ENCODE peak calls at places on chromosomes 5 and 9, in nine cellular contexts. One of them, this sample, is unnamed.

GRCh38 chr5:37668524-37669047 is 171.3 kb downstream of the GDNF start:
- DNase-seq in GM12865: no peak
- DNase-seq in bronchial epithelial cell: peak
- DNase-seq in ELR: peak
- DNase-seq in GM10248: no peak
- DNase-seq in H9: no peak
- DNase-seq in nucleus accumbens: no peak
- DNase-seq in HT-29: peak
- DNase-seq in activated CD4-positive, alpha-beta T cell treated with anti-CD3 and anti-CD28 coated beads for 4 hours: no peak
- DNase-seq in this sample: no peak

GRCh38 chr5:117713585-117714198 is 1139.1 kb upstream of the SEMA6A start:
- DNase-seq in GM12865: no peak
- DNase-seq in bronchial epithelial cell: no peak
- DNase-seq in ELR: no peak
- DNase-seq in GM10248: no peak
- DNase-seq in H9: peak
- DNase-seq in nucleus accumbens: no peak
- DNase-seq in HT-29: peak
- DNase-seq in activated CD4-positive, alpha-beta T cell treated with anti-CD3 and anti-CD28 coated beads for 4 hours: no peak
- DNase-seq in this sample: no peak

GRCh38 chr9:114214181-114214580 is 58.8 kb downstream of the COL27A1 start:
- DNase-seq in GM12865: no peak
- DNase-seq in bronchial epithelial cell: peak
- DNase-seq in ELR: no peak
- DNase-seq in GM10248: no peak
- DNase-seq in H9: no peak
- DNase-seq in nucleus accumbens: no peak
- DNase-seq in HT-29: no peak
- DNase-seq in activated CD4-positive, alpha-beta T cell treated with anti-CD3 and anti-CD28 coated beads for 4 hours: no peak
- DNase-seq in this sample: no peak

GRCh38 chr9:134947265-134947955 is 29.7 kb upstream of the FCN1 start:
- DNase-seq in GM12865: no peak
- DNase-seq in bronchial epithelial cell: no peak
- DNase-seq in ELR: no peak
- DNase-seq in GM10248: no peak
- DNase-seq in H9: no peak
- DNase-seq in nucleus accumbens: no peak
- DNase-seq in HT-29: no peak
- DNase-seq in activated CD4-positive, alpha-beta T cell treated with anti-CD3 and anti-CD28 coated beads for 4 hours: no peak
- DNase-seq in this sample: no peak

GRCh38 chr5:72123764-72124163 is 16.5 kb downstream of the MAP1B start:
- DNase-seq in GM12865: no peak
- DNase-seq in bronchial epithelial cell: no peak
- DNase-seq in ELR: no peak
- DNase-seq in GM10248: no peak
- DNase-seq in H9: no peak
- DNase-seq in nucleus accumbens: no peak
- DNase-seq in HT-29: no peak
- DNase-seq in activated CD4-positive, alpha-beta T cell treated with anti-CD3 and anti-CD28 coated beads for 4 hours: no peak
- DNase-seq in this sample: no peak

GRCh38 chr5:52822437-52822836 is 34.7 kb downstream of the ITGA1 start:
- DNase-seq in GM12865: no peak
- DNase-seq in bronchial epithelial cell: no peak
- DNase-seq in ELR: no peak
- DNase-seq in GM10248: no peak
- DNase-seq in H9: no peak
- DNase-seq in nucleus accumbens: no peak
- DNase-seq in HT-29: no peak
- DNase-seq in activated CD4-positive, alpha-beta T cell treated with anti-CD3 and anti-CD28 coated beads for 4 hours: no peak
- DNase-seq in this sample: no peak

GRCh38 chr5:78527925-78528324 is 120.6 kb downstream of the LHFPL2 start:
- DNase-seq in GM12865: no peak
- DNase-seq in bronchial epithelial cell: no peak
- DNase-seq in ELR: peak
- DNase-seq in GM10248: no peak
- DNase-seq in H9: no peak
- DNase-seq in nucleus accumbens: no peak
- DNase-seq in HT-29: no peak
- DNase-seq in activated CD4-positive, alpha-beta T cell treated with anti-CD3 and anti-CD28 coated beads for 4 hours: no peak
- DNase-seq in this sample: no peak

GRCh38 chr5:135239461-135240282 is 159.4 kb downstream of the MACROH2A1 start:
- DNase-seq in GM12865: no peak
- DNase-seq in bronchial epithelial cell: no peak
- DNase-seq in ELR: no peak
- DNase-seq in GM10248: no peak
- DNase-seq in H9: peak
- DNase-seq in nucleus accumbens: no peak
- DNase-seq in HT-29: no peak
- DNase-seq in activated CD4-positive, alpha-beta T cell treated with anti-CD3 and anti-CD28 coated beads for 4 hours: no peak
- DNase-seq in this sample: no peak

GRCh38 chr9:121302786-121303185 is 34.8 kb downstream of the GSN start:
- DNase-seq in GM12865: no peak
- DNase-seq in bronchial epithelial cell: no peak
- DNase-seq in ELR: no peak
- DNase-seq in GM10248: no peak
- DNase-seq in H9: no peak
- DNase-seq in nucleus accumbens: no peak
- DNase-seq in HT-29: no peak
- DNase-seq in activated CD4-positive, alpha-beta T cell treated with anti-CD3 and anti-CD28 coated beads for 4 hours: no peak
- DNase-seq in this sample: no peak

GRCh38 chr5:179680780-179681411 is at the start of gene CBY3:
- DNase-seq in GM12865: no peak
- DNase-seq in bronchial epithelial cell: no peak
- DNase-seq in ELR: peak
- DNase-seq in GM10248: peak
- DNase-seq in H9: no peak
- DNase-seq in nucleus accumbens: no peak
- DNase-seq in HT-29: no peak
- DNase-seq in activated CD4-positive, alpha-beta T cell treated with anti-CD3 and anti-CD28 coated beads for 4 hours: no peak
- DNase-seq in this sample: no peak

GRCh38 chr5:154351141-154351540 is 94.7 kb upstream of the SAP30L start:
- DNase-seq in GM12865: no peak
- DNase-seq in bronchial epithelial cell: no peak
- DNase-seq in ELR: no peak
- DNase-seq in GM10248: no peak
- DNase-seq in H9: no peak
- DNase-seq in nucleus accumbens: no peak
- DNase-seq in HT-29: no peak
- DNase-seq in activated CD4-positive, alpha-beta T cell treated with anti-CD3 and anti-CD28 coated beads for 4 hours: no peak
- DNase-seq in this sample: no peak

GRCh38 chr9:72790934-72791333 is 161.9 kb downstream of the ALDH1A1 start:
- DNase-seq in GM12865: no peak
- DNase-seq in bronchial epithelial cell: no peak
- DNase-seq in ELR: no peak
- DNase-seq in GM10248: no peak
- DNase-seq in H9: no peak
- DNase-seq in nucleus accumbens: no peak
- DNase-seq in HT-29: no peak
- DNase-seq in activated CD4-positive, alpha-beta T cell treated with anti-CD3 and anti-CD28 coated beads for 4 hours: no peak
- DNase-seq in this sample: no peak

GRCh38 chr5:169703803-169704202 is 66.7 kb downstream of the DOCK2 start:
- DNase-seq in GM12865: no peak
- DNase-seq in bronchial epithelial cell: no peak
- DNase-seq in ELR: peak
- DNase-seq in GM10248: no peak
- DNase-seq in H9: no peak
- DNase-seq in nucleus accumbens: no peak
- DNase-seq in HT-29: no peak
- DNase-seq in activated CD4-positive, alpha-beta T cell treated with anti-CD3 and anti-CD28 coated beads for 4 hours: no peak
- DNase-seq in this sample: no peak

GRCh38 chr5:10214036-10214435 is 35.7 kb downstream of the ATPSCKMT start:
- DNase-seq in GM12865: no peak
- DNase-seq in bronchial epithelial cell: peak
- DNase-seq in ELR: peak
- DNase-seq in GM10248: no peak
- DNase-seq in H9: no peak
- DNase-seq in nucleus accumbens: no peak
- DNase-seq in HT-29: no peak
- DNase-seq in activated CD4-positive, alpha-beta T cell treated with anti-CD3 and anti-CD28 coated beads for 4 hours: no peak
- DNase-seq in this sample: no peak

GRCh38 chr9:126528111-126528510 is 85.6 kb upstream of the LMX1B start:
- DNase-seq in GM12865: no peak
- DNase-seq in bronchial epithelial cell: no peak
- DNase-seq in ELR: no peak
- DNase-seq in GM10248: no peak
- DNase-seq in H9: peak
- DNase-seq in nucleus accumbens: no peak
- DNase-seq in HT-29: no peak
- DNase-seq in activated CD4-positive, alpha-beta T cell treated with anti-CD3 and anti-CD28 coated beads for 4 hours: no peak
- DNase-seq in this sample: no peak